ENCODE peak calls at places on chromosomes 12 and 14, in eight cellular contexts. K is endothelial cell; S is B cell; X is HFFc6; E is neural crest cell; W is GM12865; Q is effector memory CD8-positive, alpha-beta T cell; B is activated T-cell treated with anti-CD3 and anti-CD28 coated beads for 48 hours. O is an unnamed sample.

GRCh38 chr12:29316772-29317171 is 64.2 kb downstream of the ERGIC2 start:
- DNase-seq in K (no peak), S (no peak), X (peak; percentile 70), E (no peak), W (no peak), Q (no peak), B (no peak), O (no peak)

GRCh38 chr14:104515059-104515810 is 64.3 kb upstream of the C14orf180 start:
- DNase-seq in K (no peak), S (peak; percentile 32), X (no peak), E (no peak), W (no peak), Q (no peak), B (no peak), O (no peak)

GRCh38 chr12:96193725-96194571 is at the start of gene ELK3:
- DNase-seq in K (peak; percentile 85), S (peak; percentile 69), X (peak; percentile 48), E (peak; percentile 41), W (peak; percentile 71), Q (peak; percentile 44), B (peak; percentile 48), O (no peak)

GRCh38 chr12:26651566-26652188 is 181.3 kb downstream of the ITPR2 start:
- DNase-seq in K (peak; percentile 76), S (no peak), X (peak; percentile 61), E (peak; percentile 78), W (peak; percentile 62), Q (peak; percentile 41), B (peak; percentile 31), O (peak; percentile 21)

GRCh38 chr12:53867216-53868012 is 71.2 kb upstream of the HOXC13 start:
- DNase-seq in K (no peak), S (no peak), X (no peak), E (no peak), W (no peak), Q (no peak), B (no peak), O (no peak)

GRCh38 chr14:79567306-79567705 is 644.0 kb downstream of the DIO2 start:
- DNase-seq in K (no peak), S (no peak), X (no peak), E (no peak), W (no peak), Q (no peak), B (no peak), O (no peak)

GRCh38 chr12:45914090-45914489 is 76.3 kb downstream of the SCAF11 start:
- DNase-seq in K (no peak), S (no peak), X (peak; percentile 82), E (no peak), W (peak; percentile 17), Q (no peak), B (no peak), O (no peak)

GRCh38 chr12:125065021-125065752 is at the start of gene AACS:
- DNase-seq in K (peak; percentile 81), S (peak; percentile 72), X (peak; percentile 59), E (peak; percentile 73), W (peak; percentile 85), Q (peak; percentile 62), B (peak; percentile 74), O (no peak)

GRCh38 chr14:63893701-63894458 is 41.1 kb downstream of the SYNE2 start:
- DNase-seq in K (no peak), S (no peak), X (peak; percentile 61), E (no peak), W (no peak), Q (no peak), B (no peak), O (no peak)

GRCh38 chr14:103693514-103693913 is 21.7 kb downstream of the XRCC3 start:
- DNase-seq in K (no peak), S (no peak), X (no peak), E (no peak), W (no peak), Q (no peak), B (no peak), O (no peak)

GRCh38 chr14:61608245-61609142 is 86.8 kb upstream of the HIF1A start:
- DNase-seq in K (no peak), S (no peak), X (peak; percentile 25), E (no peak), W (no peak), Q (no peak), B (no peak), O (no peak)

GRCh38 chr12:46005151-46005797 is 14.9 kb upstream of the SCAF11 start:
- DNase-seq in K (no peak), S (no peak), X (no peak), E (no peak), W (no peak), Q (no peak), B (no peak), O (no peak)